ENCODE peak calls at places on chromosome 13, in eight cellular contexts. U is ELR; P is C1 segment of cervical spinal cord; Q is stimulated activated CD8-positive, alpha-beta memory T cell treated with anti-CD3 and anti-CD28 coated beads, Interleukin-2, amount 100 ng/mL, for 1 hour; W is B cell; J is fibroblast of the conjunctiva; X is activated T-cell treated with anti-CD3 and anti-CD28 coated beads for 1 hour; V is NCI-H187. G is an unnamed sample.

GRCh38 chr13:107117327-107118012 is 549.5 kb upstream of the ARGLU1 start:
- DNase-seq in U (no peak), P (no peak), Q (no peak), W (no peak), J (no peak), X (no peak), V (no peak), G (no peak)

GRCh38 chr13:98144501-98145350 is 1.8 kb downstream of the FARP1 start:
- DNase-seq in U (peak), P (no peak), Q (no peak), W (no peak), J (peak), X (no peak), V (peak), G (peak)

GRCh38 chr13:47433461-47434005 is 536.7 kb upstream of the HTR2A start:
- DNase-seq in U (peak), P (no peak), Q (no peak), W (no peak), J (no peak), X (no peak), V (no peak), G (no peak)

GRCh38 chr13:99982021-99982740 is 597 bp downstream of the ZIC2 start:
- DNase-seq in U (peak), P (no peak), Q (no peak), W (no peak), J (no peak), X (no peak), V (peak), G (no peak)

GRCh38 chr13:113969311-113969972 is 4.4 kb downstream of the C13orf46 start:
- DNase-seq in U (no peak), P (no peak), Q (no peak), W (no peak), J (no peak), X (no peak), V (no peak), G (no peak)

GRCh38 chr13:48946163-48946562 is 29.5 kb upstream of the FNDC3A start:
- DNase-seq in U (no peak), P (no peak), Q (no peak), W (no peak), J (no peak), X (no peak), V (no peak), G (no peak)

GRCh38 chr13:87426737-87427136 is 244.4 kb upstream of the SLITRK5 start:
- DNase-seq in U (peak), P (no peak), Q (no peak), W (no peak), J (no peak), X (no peak), V (no peak), G (no peak)

GRCh38 chr13:21050288-21051197 is 10.8 kb downstream of the LATS2 start:
- DNase-seq in U (peak), P (no peak), Q (no peak), W (no peak), J (no peak), X (no peak), V (no peak), G (no peak)

GRCh38 chr13:52128714-52129700 is at the start of gene NEK5:
- DNase-seq in U (peak), P (peak), Q (peak), W (no peak), J (peak), X (peak), V (peak), G (peak)

GRCh38 chr13:95327190-95327589 is 25.9 kb upstream of the ABCC4 start:
- DNase-seq in U (no peak), P (no peak), Q (no peak), W (no peak), J (no peak), X (no peak), V (no peak), G (no peak)

GRCh38 chr13:48866204-48866603 is 109.5 kb upstream of the FNDC3A start:
- DNase-seq in U (no peak), P (no peak), Q (no peak), W (no peak), J (no peak), X (no peak), V (no peak), G (no peak)

GRCh38 chr13:24209138-24209537 is 48.6 kb downstream of the SPATA13 start:
- DNase-seq in U (no peak), P (no peak), Q (no peak), W (no peak), J (no peak), X (no peak), V (no peak), G (no peak)

GRCh38 chr13:74136089-74136658 is 2.0 kb upstream of the KLF12 start:
- DNase-seq in U (peak), P (peak), Q (no peak), W (peak), J (no peak), X (no peak), V (no peak), G (peak)

GRCh38 chr13:112064222-112064621 is 2.7 kb upstream of the SOX1 start:
- DNase-seq in U (no peak), P (no peak), Q (no peak), W (no peak), J (no peak), X (no peak), V (peak), G (peak)

GRCh38 chr13:46571189-46571901 is 18.4 kb downstream of the LRCH1 start:
- DNase-seq in U (peak), P (no peak), Q (no peak), W (no peak), J (no peak), X (no peak), V (peak), G (no peak)

GRCh38 chr13:103547914-103548313 is 481.7 kb upstream of the SLC10A2 start:
- DNase-seq in U (no peak), P (no peak), Q (no peak), W (no peak), J (no peak), X (no peak), V (no peak), G (no peak)

GRCh38 chr13:97012251-97013048 is 18.2 kb upstream of the OXGR1 start:
- DNase-seq in U (no peak), P (no peak), Q (no peak), W (no peak), J (no peak), X (no peak), V (no peak), G (no peak)

GRCh38 chr13:41145136-41145908 is 12.7 kb upstream of the KBTBD6 start:
- DNase-seq in U (peak), P (no peak), Q (no peak), W (no peak), J (no peak), X (no peak), V (no peak), G (no peak)

GRCh38 chr13:75308222-75308621 is 173.7 kb downstream of the TBC1D4 start:
- DNase-seq in U (no peak), P (no peak), Q (no peak), W (no peak), J (no peak), X (no peak), V (no peak), G (no peak)

GRCh38 chr13:29607465-29607864 is 12.0 kb upstream of the SLC7A1 start:
- DNase-seq in U (peak), P (no peak), Q (no peak), W (no peak), J (no peak), X (no peak), V (no peak), G (no peak)

G was measured in NCI-H1105 treated with DMSO at 0.1 percent for 48 hours.